ENCODE peak calls at places on chromosomes 6 and 20, in eight cellular contexts. Z, C, D, V, N, O, K and R are unnamed samples.

GRCh38 chr20:49541733-49542513 is 26.0 kb downstream of the PTGIS start:
- DNase-seq in Z (peak), C (peak), D (peak), V (peak), N (peak), O (peak), K (peak), R (peak)

GRCh38 chr6:1872649-1873131 is 263.0 kb downstream of the FOXC1 start:
- DNase-seq in Z (no peak), C (no peak), D (no peak), V (no peak), N (no peak), O (peak), K (no peak), R (no peak)

GRCh38 chr6:45436544-45437440 is 59.1 kb upstream of the SUPT3H start:
- DNase-seq in Z (no peak), C (no peak), D (no peak), V (no peak), N (no peak), O (peak), K (peak), R (no peak)

GRCh38 chr6:51777631-51778030 is 309.8 kb downstream of the PKHD1 start:
- DNase-seq in Z (no peak), C (no peak), D (no peak), V (no peak), N (no peak), O (no peak), K (no peak), R (no peak)

GRCh38 chr6:108748063-108748462 is 100.2 kb upstream of the ARMC2 start:
- DNase-seq in Z (no peak), C (no peak), D (no peak), V (no peak), N (no peak), O (no peak), K (no peak), R (no peak)

GRCh38 chr6:165515963-165516624 is 146.9 kb downstream of the PDE10A start:
- DNase-seq in Z (no peak), C (no peak), D (no peak), V (peak), N (no peak), O (peak), K (no peak), R (no peak)

GRCh38 chr6:125887372-125887771 is 69.2 kb upstream of the HINT3 start:
- DNase-seq in Z (no peak), C (no peak), D (no peak), V (no peak), N (no peak), O (no peak), K (no peak), R (no peak)

GRCh38 chr6:54282186-54282585 is 26.1 kb upstream of the TINAG start:
- DNase-seq in Z (no peak), C (no peak), D (no peak), V (no peak), N (no peak), O (peak), K (no peak), R (no peak)

GRCh38 chr6:52115891-52116604 is 28.6 kb upstream of the PKHD1 start:
- DNase-seq in Z (no peak), C (no peak), D (no peak), V (no peak), N (no peak), O (no peak), K (no peak), R (no peak)

GRCh38 chr6:45681860-45682488 is 304.2 kb upstream of the SUPT3H start:
- DNase-seq in Z (no peak), C (no peak), D (no peak), V (no peak), N (no peak), O (peak), K (peak), R (no peak)

GRCh38 chr20:37758332-37758731 is 64.5 kb downstream of the CTNNBL1 start:
- DNase-seq in Z (no peak), C (peak), D (no peak), V (peak), N (no peak), O (no peak), K (no peak), R (no peak)

GRCh38 chr6:150273457-150274309 is 95.1 kb upstream of the IYD start:
- DNase-seq in Z (no peak), C (no peak), D (no peak), V (no peak), N (no peak), O (no peak), K (no peak), R (no peak)

GRCh38 chr20:50561379-50562078 is 51.3 kb downstream of the PTPN1 start:
- DNase-seq in Z (peak), C (no peak), D (no peak), V (peak), N (peak), O (peak), K (no peak), R (no peak)

GRCh38 chr20:33859157-33859695 is 48.1 kb downstream of the CHMP4B start:
- DNase-seq in Z (no peak), C (no peak), D (peak), V (no peak), N (no peak), O (peak), K (peak), R (no peak)

GRCh38 chr20:50417484-50418235 is 92.5 kb upstream of the PTPN1 start:
- DNase-seq in Z (no peak), C (no peak), D (no peak), V (no peak), N (no peak), O (no peak), K (no peak), R (no peak)

GRCh38 chr20:63682384-63683139 is 13.9 kb upstream of the TNFRSF6B start:
- DNase-seq in Z (peak), C (peak), D (no peak), V (peak), N (peak), O (peak), K (no peak), R (peak)

GRCh38 chr6:168678177-168678576 is 237.2 kb downstream of the SMOC2 start:
- DNase-seq in Z (no peak), C (no peak), D (no peak), V (no peak), N (no peak), O (no peak), K (no peak), R (no peak)

GRCh38 chr6:169589699-169590257 is 112.1 kb downstream of the WDR27 start:
- DNase-seq in Z (no peak), C (no peak), D (no peak), V (no peak), N (no peak), O (no peak), K (no peak), R (no peak)

GRCh38 chr6:109793793-109794192 is 102.7 kb downstream of the FIG4 start:
- DNase-seq in Z (no peak), C (no peak), D (no peak), V (peak), N (peak), O (peak), K (no peak), R (peak)

GRCh38 chr6:24284006-24284405 is 73.9 kb downstream of the DCDC2 start:
- DNase-seq in Z (no peak), C (no peak), D (no peak), V (no peak), N (no peak), O (no peak), K (no peak), R (no peak)

GRCh38 chr6:24283043-24283985 is 74.5 kb downstream of the DCDC2 start:
- DNase-seq in Z (peak), C (peak), D (peak), V (peak), N (peak), O (peak), K (peak), R (peak)

DNA sequence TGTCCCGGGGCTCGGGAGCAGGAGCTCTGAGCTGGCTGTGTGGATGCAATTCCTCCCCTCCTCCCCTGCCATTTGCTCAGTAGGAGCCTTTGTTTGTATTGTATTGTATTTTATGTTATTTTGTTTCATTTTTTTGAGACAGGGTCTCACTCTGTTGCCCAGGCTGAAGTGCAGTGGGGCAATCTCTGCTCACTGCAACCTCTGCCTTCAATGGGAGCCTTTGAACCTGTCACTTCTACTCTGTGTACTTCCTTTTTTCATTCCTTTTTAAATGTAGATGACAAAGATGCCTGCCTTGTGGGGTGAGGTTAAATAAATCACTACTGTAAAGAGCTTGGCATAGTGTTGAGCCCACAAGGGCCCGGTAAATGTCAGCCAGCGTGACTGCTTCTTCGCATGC is 70.6 kb downstream of the DCDC2 start:
- DNase-seq in Z (no peak), C (no peak), D (no peak), V (no peak), N (no peak), O (no peak), K (no peak), R (no peak)
- H3K27ac ChIP-seq in Z (no peak), C (no peak), D (no peak), V (no peak), N (no peak), O (no peak), K (no peak), R (no peak)

DNA sequence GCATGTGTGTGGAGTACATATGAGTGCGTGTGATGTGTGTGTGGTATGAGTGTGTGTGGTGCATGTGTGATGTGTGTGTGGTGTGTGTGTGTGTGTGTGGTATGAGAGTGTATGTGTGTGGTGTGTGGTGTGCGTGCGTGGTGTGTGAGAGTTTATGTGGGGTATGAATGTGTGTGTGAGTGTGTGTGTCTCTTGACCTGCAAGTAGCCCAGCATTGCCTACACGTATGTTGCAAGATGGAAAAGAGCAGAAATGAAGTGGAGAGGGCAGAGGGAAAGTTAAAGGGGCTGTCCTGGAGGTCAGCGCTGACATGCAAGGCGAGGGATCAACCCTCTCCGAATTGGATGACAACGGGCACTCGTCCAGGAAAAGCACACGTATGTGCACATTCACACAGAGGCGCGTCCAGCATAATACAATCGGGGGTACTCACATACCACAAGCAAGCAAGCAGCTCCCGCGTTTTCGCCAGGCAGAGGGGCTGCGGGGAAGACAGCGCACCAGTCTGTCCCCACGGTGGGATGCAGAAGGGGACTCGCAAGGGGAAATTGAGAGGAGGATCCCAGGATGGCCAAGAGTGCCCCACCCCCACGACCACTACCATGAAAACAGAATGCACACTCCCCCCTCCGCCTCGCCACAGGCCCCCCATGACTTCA is 174.5 kb upstream of the AFDN start:
- DNase-seq in Z (no peak), C (no peak), D (no peak), V (no peak), N (no peak), O (no peak), K (no peak), R (no peak)
- TF ChIP-seq CTCF in Z (no peak), C (no peak), D (no peak), V (no peak), N (no peak), O (no peak), K (no peak), R (no peak)

DNA sequence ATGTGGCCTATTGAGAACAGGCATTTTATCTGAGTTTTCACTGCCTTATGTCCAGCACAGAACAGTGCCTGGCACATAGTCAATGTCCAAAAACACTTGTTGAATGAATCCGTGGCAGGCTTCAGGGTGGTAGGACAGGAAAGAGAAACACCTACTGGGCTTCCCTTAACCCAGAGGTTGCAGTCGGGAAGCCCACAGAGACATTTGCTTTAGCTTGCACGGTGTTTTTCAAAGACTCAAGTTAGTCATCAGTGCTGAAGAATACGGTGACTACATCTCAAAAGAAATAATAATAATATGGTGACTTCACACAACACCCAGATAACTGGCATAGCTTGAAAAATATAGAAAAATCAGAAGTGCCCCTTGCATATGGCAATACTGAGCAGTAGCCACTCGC is 160.4 kb downstream of the CD83 start:
- DNase-seq in Z (no peak), C (no peak), D (no peak), V (no peak), N (no peak), O (peak), K (no peak), R (no peak)
- H3K27ac ChIP-seq in Z (no peak), C (no peak), D (peak), V (no peak), N (no peak), O (no peak), K (no peak), R (no peak)

GRCh38 chr6:152716322-152716721 is 18.6 kb downstream of the MYCT1 start:
- DNase-seq in Z (no peak), C (no peak), D (no peak), V (no peak), N (no peak), O (no peak), K (no peak), R (no peak)
- TF ChIP-seq CTCF in Z (no peak), C (no peak), D (no peak), V (peak), N (no peak), O (no peak), K (no peak), R (no peak)

GRCh38 chr6:79610301-79611009 is 20.7 kb upstream of the SH3BGRL2 start:
- DNase-seq in Z (no peak), C (no peak), D (no peak), V (no peak), N (no peak), O (no peak), K (no peak), R (no peak)
- H3K27ac ChIP-seq in Z (no peak), C (no peak), D (no peak), V (no peak), N (no peak), O (no peak), K (no peak), R (no peak)

GRCh38 chr6:70370496-70370895 is 42.8 kb upstream of the FAM135A start:
- DNase-seq in Z (no peak), C (no peak), D (no peak), V (no peak), N (no peak), O (no peak), K (no peak), R (no peak)

GRCh38 chr6:70375882-70376281 is 37.4 kb upstream of the FAM135A start:
- DNase-seq in Z (no peak), C (no peak), D (no peak), V (no peak), N (no peak), O (no peak), K (no peak), R (no peak)

GRCh38 chr6:70369332-70369950 is 43.9 kb upstream of the FAM135A start:
- DNase-seq in Z (no peak), C (peak), D (peak), V (peak), N (peak), O (peak), K (peak), R (peak)

GRCh38 chr6:70375166-70375565 is 38.1 kb upstream of the FAM135A start:
- DNase-seq in Z (no peak), C (no peak), D (no peak), V (no peak), N (no peak), O (peak), K (no peak), R (no peak)

DNA sequence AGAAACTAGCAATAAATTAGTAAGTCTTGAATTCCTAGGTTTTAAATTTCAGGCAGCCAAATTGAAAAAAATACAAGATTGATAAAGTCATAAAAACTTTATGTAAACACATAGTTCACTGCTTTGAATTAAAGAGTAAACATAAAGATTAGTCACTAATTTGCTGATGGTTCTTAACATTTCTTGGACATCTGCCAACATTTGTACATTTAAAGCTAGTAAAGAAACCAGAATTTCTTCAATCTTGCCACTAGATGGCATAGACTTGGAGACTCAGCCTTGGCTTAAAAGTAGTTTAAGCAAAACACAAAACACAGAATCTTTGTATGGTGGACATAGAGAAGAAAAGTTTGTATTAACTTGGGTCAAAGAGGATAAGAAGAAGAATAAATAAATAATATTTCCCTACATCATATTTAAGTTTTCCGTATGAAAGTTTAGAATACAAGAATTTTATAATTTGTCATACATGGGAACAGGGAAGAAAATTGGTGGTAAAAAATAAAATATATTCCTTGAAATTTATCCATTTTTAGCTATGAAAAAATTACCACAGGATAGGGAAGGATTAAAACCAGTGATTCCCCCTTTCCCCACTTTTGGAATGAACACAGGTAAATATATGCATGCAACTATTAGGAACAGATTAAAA is 41.7 kb upstream of the FAM135A start:
- DNase-seq in Z (no peak), C (no peak), D (no peak), V (peak), N (no peak), O (no peak), K (peak), R (no peak)
- TF ChIP-seq CTCF in Z (peak), C (peak), D (peak), V (peak), N (peak), O (peak), K (peak), R (peak)

GRCh38 chr20:58407966-58408557 is 19.0 kb downstream of the VAPB start:
- DNase-seq in Z (no peak), C (no peak), D (no peak), V (no peak), N (no peak), O (no peak), K (no peak), R (no peak)
- H3K27ac ChIP-seq in Z (peak), C (no peak), D (peak), V (peak), N (peak), O (peak), K (peak), R (no peak)